ENCODE peak calls at places on chromosomes 16 and 17, in five cellular contexts. One of them, this sample, is unnamed.

GRCh38 chr17:76027159-76027839 is at the start of gene EVPL:
- DNase-seq in ovary: no peak
- DNase-seq in sigmoid colon: no peak
- DNase-seq in adrenal gland: no peak
- DNase-seq in tibial nerve: no peak
- DNase-seq in this sample: peak; percentile 82

GRCh38 chr17:77316191-77316641 is 175.4 kb downstream of the SEC14L1 start:
- DNase-seq in ovary: peak; percentile 83
- DNase-seq in sigmoid colon: peak; percentile 91
- DNase-seq in adrenal gland: peak; percentile 88
- DNase-seq in tibial nerve: no peak
- DNase-seq in this sample: peak; percentile 92

GRCh38 chr16:11621920-11622651 is 35.4 kb upstream of the LITAF start:
- DNase-seq in ovary: no peak
- DNase-seq in sigmoid colon: no peak
- DNase-seq in adrenal gland: no peak
- DNase-seq in tibial nerve: no peak
- DNase-seq in this sample: no peak

GRCh38 chr17:72305964-72306551 is 185.2 kb downstream of the SOX9 start:
- DNase-seq in ovary: no peak
- DNase-seq in sigmoid colon: no peak
- DNase-seq in adrenal gland: no peak
- DNase-seq in tibial nerve: peak; percentile 36
- DNase-seq in this sample: no peak

GRCh38 chr16:21100447-21100846 is 50.2 kb downstream of the DNAH3 start:
- DNase-seq in ovary: no peak
- DNase-seq in sigmoid colon: no peak
- DNase-seq in adrenal gland: no peak
- DNase-seq in tibial nerve: no peak
- DNase-seq in this sample: peak; percentile 2

GRCh38 chr17:45813051-45813731 is 29.1 kb downstream of the CRHR1 start:
- DNase-seq in ovary: no peak
- DNase-seq in sigmoid colon: no peak
- DNase-seq in adrenal gland: no peak
- DNase-seq in tibial nerve: no peak
- DNase-seq in this sample: no peak

GRCh38 chr16:85974428-85975375 is 75.7 kb downstream of the IRF8 start:
- DNase-seq in ovary: no peak
- DNase-seq in sigmoid colon: no peak
- DNase-seq in adrenal gland: no peak
- DNase-seq in tibial nerve: no peak
- DNase-seq in this sample: no peak

GRCh38 chr17:48215583-48216139 is 108.1 kb downstream of the SNX11 start:
- DNase-seq in ovary: no peak
- DNase-seq in sigmoid colon: no peak
- DNase-seq in adrenal gland: no peak
- DNase-seq in tibial nerve: no peak
- DNase-seq in this sample: no peak

GRCh38 chr17:1012823-1013728 is 16.1 kb downstream of the TIMM22 start:
- DNase-seq in ovary: no peak
- DNase-seq in sigmoid colon: no peak
- DNase-seq in adrenal gland: no peak
- DNase-seq in tibial nerve: no peak
- DNase-seq in this sample: no peak

GRCh38 chr17:1275205-1275961 is 4.1 kb upstream of the TRARG1 start:
- DNase-seq in ovary: no peak
- DNase-seq in sigmoid colon: no peak
- DNase-seq in adrenal gland: no peak
- DNase-seq in tibial nerve: no peak
- DNase-seq in this sample: no peak

GRCh38 chr16:17605784-17606183 is 135.0 kb upstream of the XYLT1 start:
- DNase-seq in ovary: no peak
- DNase-seq in sigmoid colon: no peak
- DNase-seq in adrenal gland: no peak
- DNase-seq in tibial nerve: no peak
- DNase-seq in this sample: no peak

GRCh38 chr16:50509521-50510341 is 38.5 kb upstream of the NKD1 start:
- DNase-seq in ovary: no peak
- DNase-seq in sigmoid colon: no peak
- DNase-seq in adrenal gland: no peak
- DNase-seq in tibial nerve: no peak
- DNase-seq in this sample: no peak

GRCh38 chr16:89080251-89080853 is 13.3 kb upstream of the ACSF3 start:
- DNase-seq in ovary: no peak
- DNase-seq in sigmoid colon: no peak
- DNase-seq in adrenal gland: no peak
- DNase-seq in tibial nerve: no peak
- DNase-seq in this sample: no peak

GRCh38 chr16:12110361-12111107 is 134.0 kb downstream of the SNX29 start:
- DNase-seq in ovary: no peak
- DNase-seq in sigmoid colon: no peak
- DNase-seq in adrenal gland: no peak
- DNase-seq in tibial nerve: no peak
- DNase-seq in this sample: no peak

GRCh38 chr16:73710526-73710925 is 586.1 kb upstream of the PSMD7 start:
- DNase-seq in ovary: no peak
- DNase-seq in sigmoid colon: no peak
- DNase-seq in adrenal gland: no peak
- DNase-seq in tibial nerve: no peak
- DNase-seq in this sample: no peak

GRCh38 chr17:49216953-49217650 is 6.6 kb downstream of the ABI3 start:
- DNase-seq in ovary: no peak
- DNase-seq in sigmoid colon: peak; percentile 77
- DNase-seq in adrenal gland: peak; percentile 75
- DNase-seq in tibial nerve: peak; percentile 30
- DNase-seq in this sample: peak; percentile 55

GRCh38 chr16:78817442-78817829 is 718.0 kb downstream of the WWOX start:
- DNase-seq in ovary: no peak
- DNase-seq in sigmoid colon: no peak
- DNase-seq in adrenal gland: no peak
- DNase-seq in tibial nerve: no peak
- DNase-seq in this sample: no peak

GRCh38 chr16:3716831-3717234 is 491 bp downstream of the TRAP1 start:
- DNase-seq in ovary: no peak
- DNase-seq in sigmoid colon: no peak
- DNase-seq in adrenal gland: no peak
- DNase-seq in tibial nerve: no peak
- DNase-seq in this sample: no peak

GRCh38 chr17:47742319-47743181 is 9.5 kb downstream of the TBX21 start:
- DNase-seq in ovary: no peak
- DNase-seq in sigmoid colon: peak; percentile 40
- DNase-seq in adrenal gland: no peak
- DNase-seq in tibial nerve: no peak
- DNase-seq in this sample: no peak

GRCh38 chr17:44235583-44235936 is 16.1 kb upstream of the UBTF start:
- DNase-seq in ovary: no peak
- DNase-seq in sigmoid colon: no peak
- DNase-seq in adrenal gland: no peak
- DNase-seq in tibial nerve: no peak
- DNase-seq in this sample: no peak

DNA sequence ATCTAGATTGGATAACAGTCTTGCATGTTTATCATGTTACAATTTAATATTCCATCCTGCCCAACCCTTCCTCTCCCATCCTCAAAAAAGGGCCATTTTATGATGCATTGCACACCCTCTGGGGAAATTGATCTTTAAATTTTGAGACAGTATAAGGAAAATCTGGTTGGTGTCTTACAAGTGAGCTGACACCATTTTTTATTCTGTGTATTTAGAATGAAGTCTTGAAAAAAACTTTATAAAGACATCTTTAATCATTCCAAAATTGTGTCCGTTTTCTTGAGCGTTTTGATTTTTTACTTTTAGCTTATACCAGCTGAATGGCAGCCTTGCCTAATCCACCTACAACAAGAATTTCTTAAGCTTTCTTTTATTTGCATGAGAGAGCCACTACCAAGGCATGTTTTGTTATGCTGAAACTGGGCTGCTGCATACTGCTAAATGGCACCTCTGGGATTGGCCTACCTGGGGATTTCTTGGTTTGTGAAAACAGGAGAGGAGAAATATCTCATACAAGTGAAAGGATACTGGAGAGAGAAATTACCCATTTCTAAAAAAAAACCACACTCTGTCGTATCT is 52.3 kb downstream of the TUBD1 start:
- DNase-seq in ovary: no peak
- DNase-seq in sigmoid colon: no peak
- DNase-seq in adrenal gland: no peak
- DNase-seq in tibial nerve: no peak
- DNase-seq in this sample: no peak
- TF ChIP-seq POLR2A in ovary: no peak
- TF ChIP-seq POLR2A in sigmoid colon: no peak
- TF ChIP-seq POLR2A in adrenal gland: no peak
- TF ChIP-seq POLR2A in tibial nerve: no peak
- TF ChIP-seq POLR2A in this sample: no peak

GRCh38 chr16:8474576-8474975 is 115.7 kb downstream of the TMEM114 start:
- DNase-seq in ovary: no peak
- DNase-seq in sigmoid colon: no peak
- DNase-seq in adrenal gland: no peak
- DNase-seq in tibial nerve: no peak
- DNase-seq in this sample: no peak

GRCh38 chr16:8481810-8482209 is 108.5 kb downstream of the TMEM114 start:
- DNase-seq in ovary: no peak
- DNase-seq in sigmoid colon: no peak
- DNase-seq in adrenal gland: no peak
- DNase-seq in tibial nerve: no peak
- DNase-seq in this sample: no peak

DNA sequence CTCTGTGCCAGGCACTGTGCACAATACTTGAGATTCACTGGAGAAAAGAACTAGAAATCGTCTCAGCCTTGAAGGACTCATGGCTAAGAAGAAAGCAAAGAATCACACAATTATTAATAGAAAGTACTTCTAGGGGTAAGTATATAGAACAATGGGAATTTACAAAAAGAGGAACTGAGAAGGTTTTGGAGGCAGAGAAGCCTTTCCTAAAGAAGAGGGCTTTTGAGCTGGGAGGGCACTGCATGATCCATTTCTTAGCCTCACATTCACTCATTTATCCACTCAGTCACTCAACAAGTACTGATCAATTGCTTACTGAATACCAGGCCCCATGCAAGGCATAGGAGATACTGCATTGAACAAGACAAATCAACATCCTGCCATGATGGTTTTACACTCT is 113.5 kb downstream of the TMEM114 start:
- DNase-seq in ovary: no peak
- DNase-seq in sigmoid colon: no peak
- DNase-seq in adrenal gland: no peak
- DNase-seq in tibial nerve: no peak
- DNase-seq in this sample: no peak
- TF ChIP-seq POLR2A in ovary: no peak
- TF ChIP-seq POLR2A in sigmoid colon: no peak
- TF ChIP-seq POLR2A in adrenal gland: no peak
- TF ChIP-seq POLR2A in tibial nerve: no peak
- TF ChIP-seq POLR2A in this sample: no peak

GRCh38 chr16:67280090-67281015 is 1.0 kb downstream of the PLEKHG4 start:
- DNase-seq in ovary: no peak
- DNase-seq in sigmoid colon: no peak
- DNase-seq in adrenal gland: no peak
- DNase-seq in tibial nerve: no peak
- DNase-seq in this sample: no peak

GRCh38 chr16:67277999-67278772 is 1.1 kb upstream of the PLEKHG4 start:
- DNase-seq in ovary: peak; percentile 47
- DNase-seq in sigmoid colon: no peak
- DNase-seq in adrenal gland: peak; percentile 78
- DNase-seq in tibial nerve: no peak
- DNase-seq in this sample: no peak

GRCh38 chr16:67278773-67279295 is 498 bp upstream of the PLEKHG4 start:
- DNase-seq in ovary: no peak
- DNase-seq in sigmoid colon: no peak
- DNase-seq in adrenal gland: no peak
- DNase-seq in tibial nerve: no peak
- DNase-seq in this sample: no peak

GRCh38 chr16:67277294-67277998 is 1.9 kb upstream of the PLEKHG4 start:
- DNase-seq in ovary: no peak
- DNase-seq in sigmoid colon: peak; percentile 74
- DNase-seq in adrenal gland: peak; percentile 91
- DNase-seq in tibial nerve: no peak
- DNase-seq in this sample: peak; percentile 38

DNA sequence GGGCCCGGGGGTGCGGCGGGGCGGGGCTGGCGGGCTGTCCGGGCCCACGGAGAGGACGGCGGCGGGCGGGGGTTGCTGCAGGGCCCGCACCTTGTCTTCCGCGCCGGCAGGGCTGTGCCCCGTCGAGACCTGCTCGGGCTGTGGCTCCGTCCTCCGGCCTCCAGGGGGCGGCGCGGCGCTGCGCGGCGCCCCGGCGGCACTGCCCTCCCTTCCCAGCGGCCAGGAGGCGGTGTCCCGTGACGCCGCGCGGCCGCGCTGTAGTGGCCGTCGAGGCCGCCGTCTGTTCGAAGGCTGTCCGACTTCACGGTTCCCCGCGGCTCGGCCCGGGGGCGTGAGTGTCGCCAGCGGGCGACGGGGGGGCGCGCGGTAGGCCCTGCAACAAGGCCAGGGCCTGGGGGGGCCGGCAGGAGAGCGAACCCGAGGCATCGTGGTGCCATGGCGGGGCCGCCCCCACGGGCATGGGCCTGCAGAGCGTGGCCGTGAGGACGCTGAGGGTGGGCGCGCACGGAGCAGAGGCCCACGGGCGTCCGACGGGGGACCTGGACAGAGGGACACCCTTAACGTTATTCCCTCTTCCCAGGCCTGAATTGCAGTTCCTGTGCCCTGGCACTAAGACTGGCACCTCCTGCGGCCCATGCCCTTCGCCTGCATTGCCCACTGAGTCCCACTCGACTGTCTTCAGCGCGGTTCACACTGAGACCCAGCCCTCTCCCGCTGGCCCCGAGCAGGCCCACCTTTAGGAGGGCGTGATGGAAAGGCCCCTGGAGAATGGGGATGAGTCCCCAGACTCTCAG is at the start of gene PLEKHG4:
- DNase-seq in ovary: peak; percentile 78
- DNase-seq in sigmoid colon: peak; percentile 83
- DNase-seq in adrenal gland: peak; percentile 63
- DNase-seq in tibial nerve: peak; percentile 57
- DNase-seq in this sample: peak; percentile 60
- TF ChIP-seq POLR2A in ovary: peak; percentile 19
- TF ChIP-seq POLR2A in sigmoid colon: no peak
- TF ChIP-seq POLR2A in adrenal gland: no peak
- TF ChIP-seq POLR2A in tibial nerve: no peak
- TF ChIP-seq POLR2A in this sample: no peak

DNA sequence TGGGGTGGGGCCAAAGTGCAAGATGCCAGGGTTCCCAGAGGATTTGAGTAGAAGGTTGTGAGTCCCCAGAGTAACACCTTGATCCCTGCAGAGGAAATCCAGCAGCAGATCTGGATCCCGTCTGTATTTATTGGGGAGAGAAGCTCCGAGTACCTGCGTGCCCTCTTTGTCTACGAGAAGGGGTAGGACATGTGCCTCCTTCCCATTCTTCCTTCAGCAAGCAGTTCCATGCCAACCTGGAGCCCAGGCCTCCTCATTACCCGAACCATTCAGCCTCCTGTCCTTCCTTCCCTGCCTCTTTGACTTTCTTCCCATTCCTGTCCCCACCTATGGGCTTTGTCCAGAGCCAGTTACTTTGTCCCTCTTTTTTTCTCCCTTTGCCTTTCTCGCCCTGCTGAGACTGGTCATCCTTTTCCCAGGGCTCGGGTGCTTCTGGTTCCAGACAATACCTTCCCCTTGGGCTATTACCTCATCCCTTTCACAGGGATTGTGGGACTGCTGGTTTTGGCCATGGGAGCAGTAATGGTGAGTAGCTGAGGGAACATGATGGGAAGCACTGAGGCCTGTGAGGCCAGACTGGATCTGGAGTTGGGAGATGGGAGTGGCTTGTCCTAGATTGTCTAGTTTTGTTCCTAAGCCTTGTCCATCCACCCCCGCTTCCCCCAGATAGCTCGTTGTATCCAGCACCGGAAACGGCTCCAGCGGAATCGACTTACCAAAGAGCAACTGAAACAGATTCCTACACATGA is 2.9 kb downstream of the RNF167 start:
- DNase-seq in ovary: no peak
- DNase-seq in sigmoid colon: no peak
- DNase-seq in adrenal gland: no peak
- DNase-seq in tibial nerve: no peak
- DNase-seq in this sample: no peak
- TF ChIP-seq POLR2A in ovary: no peak
- TF ChIP-seq POLR2A in sigmoid colon: no peak
- TF ChIP-seq POLR2A in adrenal gland: no peak
- TF ChIP-seq POLR2A in tibial nerve: no peak
- TF ChIP-seq POLR2A in this sample: no peak

This sample was measured in lower leg skin.